ENCODE peak calls at places on chromosomes 11 and 22, in five cellular contexts. Y, P, A, H and B are unnamed samples.

GRCh38 chr11:78318733-78319132 is 98.9 kb downstream of the GAB2 start:
- DNase-seq in P (no peak), H (no peak), A (peak), Y (no peak), B (no peak)

GRCh38 chr11:1842149-1843097 is 3.6 kb downstream of the TNNI2 start:
- DNase-seq in Y (no peak), A (no peak), H (peak), P (no peak), B (no peak)

GRCh38 chr11:16572946-16573345 is 165.5 kb upstream of the C11orf58 start:
- DNase-seq in P (no peak), Y (no peak), A (peak), H (no peak), B (no peak)

GRCh38 chr22:47929073-47929472 is 1166.6 kb downstream of the TBC1D22A start:
- DNase-seq in P (no peak), A (no peak), H (no peak), Y (no peak), B (no peak)

GRCh38 chr11:11580012-11580411 is 41.8 kb downstream of the GALNT18 start:
- DNase-seq in Y (no peak), H (no peak), A (no peak), P (no peak), B (no peak)

GRCh38 chr11:119728226-119728626 is 774 bp downstream of the NECTIN1 start:
- DNase-seq in H (no peak), Y (no peak), A (no peak), P (no peak), B (no peak)

GRCh38 chr11:2314525-2315394 is 12.9 kb downstream of the TSPAN32 start:
- DNase-seq in Y (peak), A (peak), P (no peak), H (peak), B (no peak)

GRCh38 chr11:20008870-20009644 is 151.2 kb downstream of the DBX1 start:
- DNase-seq in A (no peak), Y (no peak), H (no peak), P (no peak), B (no peak)

GRCh38 chr11:133934599-133935550 is 21.9 kb downstream of the IGSF9B start:
- DNase-seq in H (no peak), P (no peak), A (peak), Y (peak), B (no peak)

GRCh38 chr11:12052676-12053605 is 44.5 kb upstream of the DKK3 start:
- DNase-seq in P (no peak), A (no peak), Y (no peak), H (no peak), B (no peak)

GRCh38 chr11:29438815-29439214 is 578.0 kb downstream of the KCNA4 start:
- DNase-seq in A (no peak), P (no peak), H (no peak), Y (no peak), B (no peak)

GRCh38 chr22:30408388-30409101 is 11.7 kb downstream of the SEC14L2 start:
- DNase-seq in H (no peak), P (no peak), Y (peak), A (peak), B (no peak)

GRCh38 chr11:68214173-68215086 is 1.3 kb upstream of the KMT5B start:
- DNase-seq in P (no peak), H (peak), Y (no peak), A (peak), B (no peak)

GRCh38 chr11:78061088-78061920 is 2.4 kb upstream of the THRSP start:
- DNase-seq in P (no peak), A (peak), H (peak), Y (no peak), B (no peak)

GRCh38 chr11:63680842-63681207 is 475 bp upstream of the RTN3 start:
- DNase-seq in Y (no peak), H (no peak), A (no peak), P (no peak), B (no peak)

GRCh38 chr22:35458547-35459422 is 58.8 kb downstream of the MCM5 start:
- DNase-seq in H (no peak), A (no peak), Y (no peak), P (no peak), B (no peak)

GRCh38 chr22:19663821-19664325 is 50.4 kb upstream of the SEPTIN5 start:
- DNase-seq in A (peak), H (peak), P (no peak), Y (peak), B (no peak)

GRCh38 chr22:46536559-46537220 is 730 bp downstream of the CELSR1 start:
- DNase-seq in Y (no peak), A (no peak), P (no peak), H (no peak), B (no peak)

GRCh38 chr11:78228467-78228866 is 39.7 kb downstream of the USP35 start:
- DNase-seq in A (peak), H (no peak), Y (peak), P (peak), B (no peak)

GRCh38 chr22:32389685-32390084 is 22.4 kb downstream of the RTCB start:
- DNase-seq in H (no peak), A (peak), P (no peak), Y (no peak), B (no peak)

GRCh38 chr11:69970785-69971535 is 107.2 kb upstream of the ANO1 start:
- DNase-seq in P (no peak), H (no peak), Y (no peak), A (no peak), B (no peak)

GRCh38 chr22:38755155-38755910 is 465 bp downstream of the SUN2 start:
- DNase-seq in Y (peak), P (no peak), A (peak), H (peak), B (peak)

GRCh38 chr11:85809191-85809590 is 1.8 kb downstream of the SYTL2 start:
- DNase-seq in A (no peak), H (no peak), Y (no peak), P (no peak), B (no peak)

GRCh38 chr11:9276571-9276970 is 11.4 kb upstream of the DENND5A start:
- DNase-seq in P (no peak), Y (no peak), H (no peak), A (no peak), B (no peak)

GRCh38 chr11:57425565-57426438 is 1.1 kb downstream of the SLC43A3 start:
- DNase-seq in Y (no peak), H (no peak), A (no peak), P (no peak), B (no peak)